ENCODE peak calls at places on chromosomes 2 and 18, in four cellular contexts. One of them, this sample, is unnamed.

GRCh38 chr2:1512321-1513289 is 99.3 kb downstream of the TPO start:
- DNase-seq in ELR: no peak
- DNase-seq in NB4: no peak
- DNase-seq in activated CD8-positive, alpha-beta T cell treated with anti-CD3 and anti-CD28 coated beads, Interleukin-2, amount 10 ng/mL, durations not matched to agents 7 days and 5 days: peak; percentile 3
- DNase-seq in this sample: no peak

GRCh38 chr2:168189835-168190426 is 57.5 kb downstream of the STK39 start:
- DNase-seq in ELR: peak; percentile 91
- DNase-seq in NB4: no peak
- DNase-seq in activated CD8-positive, alpha-beta T cell treated with anti-CD3 and anti-CD28 coated beads, Interleukin-2, amount 10 ng/mL, durations not matched to agents 7 days and 5 days: no peak
- DNase-seq in this sample: no peak

GRCh38 chr2:232885264-232885961 is 15.3 kb downstream of the SNORC start:
- DNase-seq in ELR: no peak
- DNase-seq in NB4: no peak
- DNase-seq in activated CD8-positive, alpha-beta T cell treated with anti-CD3 and anti-CD28 coated beads, Interleukin-2, amount 10 ng/mL, durations not matched to agents 7 days and 5 days: no peak
- DNase-seq in this sample: no peak

GRCh38 chr18:57807336-57808117 is 4.4 kb upstream of the ATP8B1 start:
- DNase-seq in ELR: peak; percentile 71
- DNase-seq in NB4: no peak
- DNase-seq in activated CD8-positive, alpha-beta T cell treated with anti-CD3 and anti-CD28 coated beads, Interleukin-2, amount 10 ng/mL, durations not matched to agents 7 days and 5 days: no peak
- DNase-seq in this sample: no peak

GRCh38 chr2:184322615-184323014 is 275.7 kb upstream of the ZNF804A start:
- DNase-seq in NB4: no peak
- DNase-seq in ELR: peak; percentile 11
- DNase-seq in activated CD8-positive, alpha-beta T cell treated with anti-CD3 and anti-CD28 coated beads, Interleukin-2, amount 10 ng/mL, durations not matched to agents 7 days and 5 days: no peak
- DNase-seq in this sample: no peak

GRCh38 chr2:212173771-212174510 is 364.7 kb downstream of the ERBB4 start:
- DNase-seq in ELR: peak; percentile 50
- DNase-seq in activated CD8-positive, alpha-beta T cell treated with anti-CD3 and anti-CD28 coated beads, Interleukin-2, amount 10 ng/mL, durations not matched to agents 7 days and 5 days: no peak
- DNase-seq in NB4: no peak
- DNase-seq in this sample: no peak

GRCh38 chr2:10256525-10257031 is 46.1 kb upstream of the HPCAL1 start:
- DNase-seq in NB4: no peak
- DNase-seq in ELR: no peak
- DNase-seq in activated CD8-positive, alpha-beta T cell treated with anti-CD3 and anti-CD28 coated beads, Interleukin-2, amount 10 ng/mL, durations not matched to agents 7 days and 5 days: no peak
- DNase-seq in this sample: no peak

GRCh38 chr2:118668431-118669424 is 178.7 kb downstream of the EN1 start:
- DNase-seq in ELR: peak; percentile 93
- DNase-seq in NB4: no peak
- DNase-seq in activated CD8-positive, alpha-beta T cell treated with anti-CD3 and anti-CD28 coated beads, Interleukin-2, amount 10 ng/mL, durations not matched to agents 7 days and 5 days: no peak
- DNase-seq in this sample: no peak

GRCh38 chr18:36589857-36590543 is 238.8 kb downstream of the TPGS2 start:
- DNase-seq in activated CD8-positive, alpha-beta T cell treated with anti-CD3 and anti-CD28 coated beads, Interleukin-2, amount 10 ng/mL, durations not matched to agents 7 days and 5 days: no peak
- DNase-seq in ELR: peak; percentile 42
- DNase-seq in NB4: no peak
- DNase-seq in this sample: no peak

GRCh38 chr18:14746897-14747296 is 1.1 kb upstream of the ANKRD30B start:
- DNase-seq in activated CD8-positive, alpha-beta T cell treated with anti-CD3 and anti-CD28 coated beads, Interleukin-2, amount 10 ng/mL, durations not matched to agents 7 days and 5 days: no peak
- DNase-seq in ELR: no peak
- DNase-seq in NB4: no peak
- DNase-seq in this sample: no peak

GRCh38 chr2:42978887-42979415 is 186.6 kb upstream of the HAAO start:
- DNase-seq in NB4: no peak
- DNase-seq in activated CD8-positive, alpha-beta T cell treated with anti-CD3 and anti-CD28 coated beads, Interleukin-2, amount 10 ng/mL, durations not matched to agents 7 days and 5 days: no peak
- DNase-seq in ELR: no peak
- DNase-seq in this sample: no peak

GRCh38 chr2:66538291-66538690 is 103.4 kb downstream of the MEIS1 start:
- DNase-seq in activated CD8-positive, alpha-beta T cell treated with anti-CD3 and anti-CD28 coated beads, Interleukin-2, amount 10 ng/mL, durations not matched to agents 7 days and 5 days: no peak
- DNase-seq in ELR: peak; percentile 65
- DNase-seq in NB4: no peak
- DNase-seq in this sample: no peak

GRCh38 chr18:35026407-35027061 is 14.7 kb upstream of the MAPRE2 start:
- DNase-seq in NB4: peak; percentile 22
- DNase-seq in activated CD8-positive, alpha-beta T cell treated with anti-CD3 and anti-CD28 coated beads, Interleukin-2, amount 10 ng/mL, durations not matched to agents 7 days and 5 days: peak; percentile 37
- DNase-seq in ELR: no peak
- DNase-seq in this sample: no peak

GRCh38 chr2:148645925-148646559 is 1.5 kb downstream of the EPC2 start:
- DNase-seq in ELR: peak; percentile 91
- DNase-seq in NB4: peak; percentile 85
- DNase-seq in activated CD8-positive, alpha-beta T cell treated with anti-CD3 and anti-CD28 coated beads, Interleukin-2, amount 10 ng/mL, durations not matched to agents 7 days and 5 days: peak; percentile 82
- DNase-seq in this sample: peak; percentile 59

GRCh38 chr2:136032192-136032591 is 46.8 kb upstream of the DARS1 start:
- DNase-seq in NB4: no peak
- DNase-seq in ELR: no peak
- DNase-seq in activated CD8-positive, alpha-beta T cell treated with anti-CD3 and anti-CD28 coated beads, Interleukin-2, amount 10 ng/mL, durations not matched to agents 7 days and 5 days: no peak
- DNase-seq in this sample: no peak

GRCh38 chr18:6949800-6950586 is 167.6 kb downstream of the LAMA1 start:
- DNase-seq in activated CD8-positive, alpha-beta T cell treated with anti-CD3 and anti-CD28 coated beads, Interleukin-2, amount 10 ng/mL, durations not matched to agents 7 days and 5 days: no peak
- DNase-seq in ELR: no peak
- DNase-seq in NB4: no peak
- DNase-seq in this sample: no peak

GRCh38 chr2:64622443-64623231 is 31.1 kb downstream of the SERTAD2 start:
- DNase-seq in ELR: peak; percentile 24
- DNase-seq in activated CD8-positive, alpha-beta T cell treated with anti-CD3 and anti-CD28 coated beads, Interleukin-2, amount 10 ng/mL, durations not matched to agents 7 days and 5 days: no peak
- DNase-seq in NB4: no peak
- DNase-seq in this sample: no peak

GRCh38 chr2:7685342-7686015 is 768.3 kb downstream of the RNF144A start:
- DNase-seq in activated CD8-positive, alpha-beta T cell treated with anti-CD3 and anti-CD28 coated beads, Interleukin-2, amount 10 ng/mL, durations not matched to agents 7 days and 5 days: no peak
- DNase-seq in ELR: peak; percentile 6
- DNase-seq in NB4: no peak
- DNase-seq in this sample: no peak

GRCh38 chr2:97935719-97936161 is 60.0 kb downstream of the TMEM131 start:
- DNase-seq in NB4: peak; percentile 49
- DNase-seq in ELR: peak; percentile 36
- DNase-seq in activated CD8-positive, alpha-beta T cell treated with anti-CD3 and anti-CD28 coated beads, Interleukin-2, amount 10 ng/mL, durations not matched to agents 7 days and 5 days: no peak
- DNase-seq in this sample: no peak

GRCh38 chr2:40625849-40626248 is 174.0 kb upstream of the SLC8A1 start:
- DNase-seq in ELR: peak; percentile 90
- DNase-seq in NB4: peak; percentile 7
- DNase-seq in activated CD8-positive, alpha-beta T cell treated with anti-CD3 and anti-CD28 coated beads, Interleukin-2, amount 10 ng/mL, durations not matched to agents 7 days and 5 days: no peak
- DNase-seq in this sample: no peak

GRCh38 chr2:72083751-72084583 is 63.7 kb downstream of the CYP26B1 start:
- DNase-seq in activated CD8-positive, alpha-beta T cell treated with anti-CD3 and anti-CD28 coated beads, Interleukin-2, amount 10 ng/mL, durations not matched to agents 7 days and 5 days: no peak
- DNase-seq in ELR: no peak
- DNase-seq in NB4: no peak
- DNase-seq in this sample: no peak

GRCh38 chr2:127615511-127616166 is 30.3 kb upstream of the GPR17 start:
- DNase-seq in activated CD8-positive, alpha-beta T cell treated with anti-CD3 and anti-CD28 coated beads, Interleukin-2, amount 10 ng/mL, durations not matched to agents 7 days and 5 days: peak; percentile 39
- DNase-seq in ELR: peak; percentile 91
- DNase-seq in NB4: no peak
- DNase-seq in this sample: no peak

GRCh38 chr2:96106991-96107882 is 9.1 kb downstream of the ADRA2B start:
- DNase-seq in NB4: no peak
- DNase-seq in activated CD8-positive, alpha-beta T cell treated with anti-CD3 and anti-CD28 coated beads, Interleukin-2, amount 10 ng/mL, durations not matched to agents 7 days and 5 days: no peak
- DNase-seq in ELR: no peak
- DNase-seq in this sample: no peak